ENCODE peak calls at places on chromosome 1, in eight cellular contexts. D is brain microvascular endothelial cell; O is effector memory CD4-positive, alpha-beta T cell; F is iris pigment epithelial cell; V is mesenchymal stem cell; H is activated CD4-positive, CD25-positive, alpha-beta regulatory T cell treated with anti-CD3 and anti-CD28 coated beads, Interleukin-2, amount 50 U/mL, for 16 hours; B is right lobe of liver; U is fibroblast of gingiva. W is an unnamed sample.

GRCh38 chr1:196933531-196934189 is 9.9 kb upstream of the CFHR2 start:
- DNase-seq in D (no peak), O (no peak), F (no peak), V (no peak), H (no peak), B (no peak), U (no peak), W (no peak)

GRCh38 chr1:108801101-108801500 is 54.6 kb downstream of the STXBP3 start:
- DNase-seq in D (no peak), O (no peak), F (peak; percentile 55), V (peak; percentile 35), H (no peak), B (no peak), U (no peak), W (no peak)

GRCh38 chr1:24149854-24150227 is 6.9 kb upstream of the IL22RA1 start:
- DNase-seq in D (peak; percentile 91), O (no peak), F (peak; percentile 72), V (peak; percentile 85), H (no peak), B (no peak), U (no peak), W (no peak)

GRCh38 chr1:59150537-59151386 is 146.1 kb upstream of the FGGY start:
- DNase-seq in D (peak; percentile 94), O (no peak), F (peak; percentile 94), V (peak; percentile 100), H (no peak), B (peak; percentile 67), U (peak; percentile 99), W (no peak)

GRCh38 chr1:147809236-147809635 is 48.8 kb upstream of the GJA5 start:
- DNase-seq in D (no peak), O (no peak), F (no peak), V (peak; percentile 6), H (no peak), B (no peak), U (no peak), W (no peak)

GRCh38 chr1:86377341-86377740 is 18.8 kb downstream of the ODF2L start:
- DNase-seq in D (no peak), O (no peak), F (no peak), V (no peak), H (no peak), B (no peak), U (no peak), W (no peak)

GRCh38 chr1:234963180-234963903 is 165.3 kb downstream of the TOMM20 start:
- DNase-seq in D (peak; percentile 97), O (peak; percentile 87), F (peak; percentile 96), V (peak; percentile 95), H (peak; percentile 70), B (peak; percentile 86), U (peak; percentile 91), W (peak; percentile 76)

GRCh38 chr1:241181971-241182370 is 175.0 kb downstream of the RGS7 start:
- DNase-seq in D (no peak), O (no peak), F (no peak), V (no peak), H (no peak), B (no peak), U (no peak), W (no peak)

GRCh38 chr1:110672753-110673108 is 2.0 kb downstream of the KCNA3 start:
- DNase-seq in D (no peak), O (no peak), F (no peak), V (no peak), H (no peak), B (no peak), U (no peak), W (no peak)

GRCh38 chr1:223827193-223827663 is 18.5 kb downstream of the TP53BP2 start:
- DNase-seq in D (peak; percentile 40), O (no peak), F (peak; percentile 72), V (peak; percentile 48), H (no peak), B (no peak), U (no peak), W (no peak)

GRCh38 chr1:172554915-172555314 is 22.0 kb downstream of the SUCO start:
- DNase-seq in D (no peak), O (no peak), F (no peak), V (no peak), H (no peak), B (no peak), U (no peak), W (no peak)

GRCh38 chr1:11473635-11474034 is 5.3 kb upstream of the DISP3 start:
- DNase-seq in D (no peak), O (no peak), F (no peak), V (peak; percentile 1), H (no peak), B (no peak), U (no peak), W (no peak)

GRCh38 chr1:15724949-15725880 is 10.8 kb upstream of the SLC25A34 start:
- DNase-seq in D (peak; percentile 16), O (no peak), F (peak; percentile 60), V (no peak), H (no peak), B (no peak), U (no peak), W (no peak)

GRCh38 chr1:24910751-24911650 is 19.1 kb downstream of the RUNX3 start:
- DNase-seq in D (peak; percentile 79), O (peak; percentile 78), F (peak; percentile 58), V (peak; percentile 88), H (peak; percentile 52), B (no peak), U (peak; percentile 90), W (peak; percentile 66)

GRCh38 chr1:75614455-75615379 is 3.8 kb upstream of the SLC44A5 start:
- DNase-seq in D (no peak), O (no peak), F (peak; percentile 23), V (peak; percentile 49), H (no peak), B (peak; percentile 45), U (peak; percentile 9), W (no peak)

W was measured in T-helper 9 cell.